ENCODE peak calls at places on chromosomes 16 and 17, in eight cellular contexts. X is HL-60, B is pancreas, Z is psoas muscle, L is neural progenitor cell, E is colonic mucosa, R is tibial nerve, K is heart right ventricle. F is an unnamed sample.

GRCh38 chr17:550776-551175 is 163.9 kb downstream of the VPS53 start:
- DNase-seq in Z (no peak), X (no peak), R (no peak), E (no peak), L (no peak), B (no peak), K (no peak), F (peak; percentile 65)

GRCh38 chr17:81453712-81454111 is 58.5 kb downstream of the BAHCC1 start:
- DNase-seq in R (no peak), L (no peak), K (no peak), Z (no peak), B (no peak), X (peak; percentile 87), E (no peak), F (no peak)

GRCh38 chr17:58468944-58469343 is 19.3 kb downstream of the HSF5 start:
- DNase-seq in K (no peak), Z (no peak), R (no peak), B (no peak), E (no peak), X (no peak), L (no peak), F (no peak)

GRCh38 chr16:79810449-79811189 is 210.1 kb upstream of the MAF start:
- DNase-seq in B (no peak), R (no peak), K (no peak), E (no peak), X (no peak), L (no peak), Z (no peak), F (no peak)

GRCh38 chr17:11239379-11239970 is 1.5 kb upstream of the SHISA6 start:
- DNase-seq in Z (peak; percentile 54), E (no peak), K (no peak), L (no peak), X (no peak), R (no peak), B (no peak), F (no peak)

GRCh38 chr16:8182761-8183160 is 407.6 kb downstream of the TMEM114 start:
- DNase-seq in L (no peak), E (no peak), K (no peak), R (no peak), Z (no peak), B (no peak), X (no peak), F (no peak)

GRCh38 chr16:77943770-77944169 is 78.6 kb upstream of the CLEC3A start:
- DNase-seq in Z (no peak), R (no peak), E (no peak), L (no peak), K (no peak), B (no peak), X (no peak), F (no peak)

GRCh38 chr17:42843358-42843934 is 934 bp upstream of the AOC2 start:
- DNase-seq in R (no peak), B (no peak), K (peak; percentile 58), X (peak; percentile 42), Z (no peak), E (peak; percentile 48), L (peak; percentile 72), F (no peak)

GRCh38 chr17:79979841-79980215 is 55.8 kb downstream of the TBC1D16 start:
- DNase-seq in B (no peak), R (no peak), Z (no peak), K (no peak), E (no peak), L (no peak), X (no peak), F (no peak)

GRCh38 chr17:57523926-57524634 is 221.0 kb downstream of the CCDC182 start:
- DNase-seq in R (no peak), Z (peak; percentile 92), K (peak; percentile 72), E (peak; percentile 29), B (peak; percentile 76), L (no peak), X (no peak), F (no peak)

GRCh38 chr16:48318630-48319029 is 66.6 kb downstream of the SIAH1 start:
- DNase-seq in X (peak; percentile 71), K (peak; percentile 74), E (no peak), R (no peak), L (no peak), B (no peak), Z (no peak), F (no peak)

GRCh38 chr17:57577751-57578607 is 167.1 kb downstream of the CCDC182 start:
- DNase-seq in X (peak; percentile 64), E (peak; percentile 30), B (no peak), L (peak; percentile 91), K (no peak), Z (peak; percentile 70), R (peak; percentile 25), F (no peak)

GRCh38 chr16:4517812-4518211 is 20.8 kb downstream of the CDIP1 start:
- DNase-seq in E (no peak), R (no peak), B (no peak), X (peak; percentile 34), L (peak; percentile 82), K (no peak), Z (no peak), F (no peak)

GRCh38 chr16:4190086-4190485 is 51.8 kb downstream of the SRL start:
- DNase-seq in E (no peak), L (no peak), R (no peak), X (no peak), Z (peak; percentile 37), K (no peak), B (no peak), F (no peak)

GRCh38 chr16:1068451-1068850 is 4.1 kb upstream of the SSTR5 start:
- DNase-seq in K (no peak), L (no peak), B (no peak), E (no peak), X (no peak), R (no peak), Z (no peak), F (no peak)
- H3K27me3 ChIP-seq in K (peaks cover 90% of the 10 kb centered on the region), L (peaks cover 37% of the 10 kb centered on the region), B (no peaks in the 10 kb centered on the region), E (peaks cover 41% of the 10 kb centered on the region), X (peaks cover 32% of the 10 kb centered on the region), R (no peaks in the 10 kb centered on the region), Z (no peaks in the 10 kb centered on the region), F (peaks cover 77% of the 10 kb centered on the region)

GRCh38 chr17:28381141-28381825 is 9.8 kb downstream of the SARM1 start:
- DNase-seq in X (no peak), E (peak; percentile 54), L (peak; percentile 89), K (no peak), B (no peak), Z (peak; percentile 37), R (no peak), F (no peak)
- TF ChIP-seq CTCF in X (no peak), E (peak; percentile 26), L (peak; percentile 71), K (peak; percentile 32), B (no peak), Z (no peak), R (no peak), F (peak; percentile 61)

GRCh38 chr17:3715296-3715695 is 8.4 kb upstream of the HASPIN start:
- DNase-seq in E (no peak), K (no peak), L (no peak), R (no peak), X (no peak), Z (no peak), B (no peak), F (no peak)

GRCh38 chr17:3719265-3719664 is 4.4 kb upstream of the HASPIN start:
- DNase-seq in E (no peak), Z (no peak), R (no peak), K (no peak), L (no peak), B (no peak), X (no peak), F (no peak)

GRCh38 chr17:3723188-3723555 is 531 bp upstream of the HASPIN start:
- DNase-seq in K (no peak), R (no peak), X (no peak), E (no peak), Z (no peak), L (no peak), B (no peak), F (no peak)

GRCh38 chr17:3722716-3723115 is 987 bp upstream of the HASPIN start:
- DNase-seq in Z (no peak), R (no peak), X (no peak), E (no peak), L (no peak), B (no peak), K (no peak), F (no peak)

DNA sequence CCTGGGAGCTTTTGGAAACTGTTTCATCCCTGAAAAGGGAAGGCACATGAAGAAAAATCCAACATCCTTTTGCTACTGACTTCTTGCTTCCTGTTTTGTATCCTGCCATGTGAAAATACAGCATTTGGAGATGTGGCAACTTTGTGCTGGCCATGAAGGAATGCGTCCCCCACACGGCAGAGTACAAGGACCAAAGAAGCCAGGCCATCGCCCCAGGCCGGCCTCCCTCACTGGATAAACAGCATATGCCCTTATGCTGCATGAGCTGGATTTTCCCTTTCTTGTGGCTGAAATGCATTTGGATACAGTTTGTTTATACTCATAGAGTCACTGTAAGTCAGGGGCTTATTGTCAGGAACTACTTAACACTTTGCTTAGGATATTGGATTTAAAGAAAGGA is 5.5 kb upstream of the HASPIN start:
- DNase-seq in L (no peak), R (no peak), Z (no peak), B (no peak), E (no peak), X (no peak), K (no peak), F (no peak)
- H3K27me3 ChIP-seq in L (no peaks in the 10 kb centered on the region), R (no peaks in the 10 kb centered on the region), Z (no peaks in the 10 kb centered on the region), B (no peaks in the 10 kb centered on the region), E (no peaks in the 10 kb centered on the region), X (no peaks in the 10 kb centered on the region), K (no peaks in the 10 kb centered on the region), F (no peaks in the 10 kb centered on the region)

GRCh38 chr17:45048795-45049563 is 2.5 kb downstream of the DCAKD start:
- DNase-seq in Z (no peak), E (no peak), K (no peak), R (no peak), X (no peak), B (no peak), L (no peak), F (no peak)
- TF ChIP-seq CTCF in Z (peak; percentile 32), E (no peak), K (no peak), R (no peak), X (peak; percentile 2), B (no peak), L (peak; percentile 24), F (peak; percentile 15)